ENCODE peak calls at places on chromosomes 11 and 22, in eight cellular contexts. One of them, this sample, is unnamed.

GRCh38 chr11:109432105-109432504 is 10.1 kb downstream of the C11orf87 start:
- DNase-seq in ovary: no peak
- DNase-seq in coronary artery: no peak
- DNase-seq in pancreas: no peak
- DNase-seq in IMR-90: peak; percentile 60
- DNase-seq in dorsolateral prefrontal cortex: no peak
- DNase-seq in tibial artery: no peak
- DNase-seq in AG04450: no peak
- DNase-seq in this sample: no peak

GRCh38 chr11:103297900-103298299 is 188.7 kb downstream of the DYNC2H1 start:
- DNase-seq in ovary: no peak
- DNase-seq in coronary artery: no peak
- DNase-seq in pancreas: no peak
- DNase-seq in IMR-90: no peak
- DNase-seq in dorsolateral prefrontal cortex: no peak
- DNase-seq in tibial artery: no peak
- DNase-seq in AG04450: no peak
- DNase-seq in this sample: no peak

GRCh38 chr11:86469491-86470388 is 95.1 kb downstream of the CCDC81 start:
- DNase-seq in ovary: peak; percentile 57
- DNase-seq in coronary artery: no peak
- DNase-seq in pancreas: no peak
- DNase-seq in IMR-90: no peak
- DNase-seq in dorsolateral prefrontal cortex: no peak
- DNase-seq in tibial artery: peak; percentile 59
- DNase-seq in AG04450: no peak
- DNase-seq in this sample: no peak

GRCh38 chr11:91871791-91872190 is 352.8 kb upstream of the FAT3 start:
- DNase-seq in ovary: no peak
- DNase-seq in coronary artery: no peak
- DNase-seq in pancreas: no peak
- DNase-seq in IMR-90: no peak
- DNase-seq in dorsolateral prefrontal cortex: no peak
- DNase-seq in tibial artery: no peak
- DNase-seq in AG04450: no peak
- DNase-seq in this sample: no peak

GRCh38 chr11:68014157-68014965 is 4.2 kb downstream of the ALDH3B1 start:
- DNase-seq in ovary: peak; percentile 76
- DNase-seq in coronary artery: peak; percentile 93
- DNase-seq in pancreas: peak; percentile 65
- DNase-seq in IMR-90: peak; percentile 87
- DNase-seq in dorsolateral prefrontal cortex: no peak
- DNase-seq in tibial artery: peak; percentile 67
- DNase-seq in AG04450: peak; percentile 67
- DNase-seq in this sample: no peak

GRCh38 chr11:123351375-123351774 is 78.7 kb upstream of the GRAMD1B start:
- DNase-seq in ovary: peak; percentile 45
- DNase-seq in coronary artery: no peak
- DNase-seq in pancreas: no peak
- DNase-seq in IMR-90: no peak
- DNase-seq in dorsolateral prefrontal cortex: peak; percentile 78
- DNase-seq in tibial artery: no peak
- DNase-seq in AG04450: no peak
- DNase-seq in this sample: no peak

GRCh38 chr11:103110406-103110805 is 1.2 kb downstream of the DYNC2H1 start:
- DNase-seq in ovary: no peak
- DNase-seq in coronary artery: no peak
- DNase-seq in pancreas: no peak
- DNase-seq in IMR-90: peak; percentile 56
- DNase-seq in dorsolateral prefrontal cortex: no peak
- DNase-seq in tibial artery: no peak
- DNase-seq in AG04450: no peak
- DNase-seq in this sample: no peak

GRCh38 chr11:94563176-94563847 is 3.9 kb upstream of the PIWIL4 start:
- DNase-seq in ovary: no peak
- DNase-seq in coronary artery: no peak
- DNase-seq in pancreas: no peak
- DNase-seq in IMR-90: peak; percentile 77
- DNase-seq in dorsolateral prefrontal cortex: no peak
- DNase-seq in tibial artery: no peak
- DNase-seq in AG04450: peak; percentile 18
- DNase-seq in this sample: no peak

GRCh38 chr22:48902983-48903650 is 924.6 kb downstream of the BRD1 start:
- DNase-seq in ovary: no peak
- DNase-seq in coronary artery: peak; percentile 31
- DNase-seq in pancreas: no peak
- DNase-seq in IMR-90: no peak
- DNase-seq in dorsolateral prefrontal cortex: no peak
- DNase-seq in tibial artery: no peak
- DNase-seq in AG04450: no peak
- DNase-seq in this sample: no peak

GRCh38 chr22:42347281-42347824 is 76.9 kb upstream of the TCF20 start:
- DNase-seq in ovary: no peak
- DNase-seq in coronary artery: no peak
- DNase-seq in pancreas: no peak
- DNase-seq in IMR-90: no peak
- DNase-seq in dorsolateral prefrontal cortex: no peak
- DNase-seq in tibial artery: no peak
- DNase-seq in AG04450: no peak
- DNase-seq in this sample: no peak

GRCh38 chr11:10731064-10731680 is 19.9 kb upstream of the CTR9 start:
- DNase-seq in ovary: no peak
- DNase-seq in coronary artery: no peak
- DNase-seq in pancreas: no peak
- DNase-seq in IMR-90: peak; percentile 36
- DNase-seq in dorsolateral prefrontal cortex: no peak
- DNase-seq in tibial artery: no peak
- DNase-seq in AG04450: no peak
- DNase-seq in this sample: no peak

GRCh38 chr11:363948-364761 is 5.1 kb upstream of the B4GALNT4 start:
- DNase-seq in ovary: no peak
- DNase-seq in coronary artery: no peak
- DNase-seq in pancreas: peak; percentile 77
- DNase-seq in IMR-90: no peak
- DNase-seq in dorsolateral prefrontal cortex: no peak
- DNase-seq in tibial artery: peak; percentile 7
- DNase-seq in AG04450: no peak
- DNase-seq in this sample: no peak

GRCh38 chr11:126716456-126717083 is 284.0 kb downstream of the KIRREL3 start:
- DNase-seq in ovary: no peak
- DNase-seq in coronary artery: no peak
- DNase-seq in pancreas: peak; percentile 66
- DNase-seq in IMR-90: peak; percentile 43
- DNase-seq in dorsolateral prefrontal cortex: no peak
- DNase-seq in tibial artery: no peak
- DNase-seq in AG04450: no peak
- DNase-seq in this sample: no peak

GRCh38 chr22:27100789-27101188 is 443.4 kb downstream of the MIAT start:
- DNase-seq in ovary: peak; percentile 56
- DNase-seq in coronary artery: no peak
- DNase-seq in pancreas: no peak
- DNase-seq in IMR-90: peak; percentile 45
- DNase-seq in dorsolateral prefrontal cortex: no peak
- DNase-seq in tibial artery: no peak
- DNase-seq in AG04450: no peak
- DNase-seq in this sample: no peak

GRCh38 chr11:72813740-72814138 is 472 bp upstream of the ATG16L2 start:
- DNase-seq in ovary: no peak
- DNase-seq in coronary artery: no peak
- DNase-seq in pancreas: peak; percentile 91
- DNase-seq in IMR-90: peak; percentile 66
- DNase-seq in dorsolateral prefrontal cortex: no peak
- DNase-seq in tibial artery: peak; percentile 70
- DNase-seq in AG04450: no peak
- DNase-seq in this sample: no peak

GRCh38 chr11:32448232-32448631 is 12.9 kb upstream of the WT1 start:
- DNase-seq in ovary: no peak
- DNase-seq in coronary artery: no peak
- DNase-seq in pancreas: no peak
- DNase-seq in IMR-90: no peak
- DNase-seq in dorsolateral prefrontal cortex: no peak
- DNase-seq in tibial artery: no peak
- DNase-seq in AG04450: no peak
- DNase-seq in this sample: no peak

GRCh38 chr11:57203359-57203758 is 21.6 kb downstream of the LRRC55 start:
- DNase-seq in ovary: no peak
- DNase-seq in coronary artery: no peak
- DNase-seq in pancreas: no peak
- DNase-seq in IMR-90: peak; percentile 48
- DNase-seq in dorsolateral prefrontal cortex: no peak
- DNase-seq in tibial artery: peak; percentile 51
- DNase-seq in AG04450: no peak
- DNase-seq in this sample: no peak

GRCh38 chr22:36015806-36016519 is 12.7 kb downstream of the RBFOX2 start:
- DNase-seq in ovary: no peak
- DNase-seq in coronary artery: no peak
- DNase-seq in pancreas: no peak
- DNase-seq in IMR-90: no peak
- DNase-seq in dorsolateral prefrontal cortex: no peak
- DNase-seq in tibial artery: no peak
- DNase-seq in AG04450: no peak
- DNase-seq in this sample: no peak
- H3K27ac ChIP-seq in ovary: no peak overlapping the region
- H3K27ac ChIP-seq in coronary artery: peak overlapping the region; percentile 26
- H3K27ac ChIP-seq in pancreas: peak overlapping the region; percentile 29
- H3K27ac ChIP-seq in IMR-90: no peak overlapping the region
- H3K27ac ChIP-seq in dorsolateral prefrontal cortex: no peak overlapping the region
- H3K27ac ChIP-seq in tibial artery: peak overlapping the region; percentile 36
- H3K27ac ChIP-seq in AG04450: no peak overlapping the region
- H3K27ac ChIP-seq in this sample: peak overlapping the region; percentile 11

DNA sequence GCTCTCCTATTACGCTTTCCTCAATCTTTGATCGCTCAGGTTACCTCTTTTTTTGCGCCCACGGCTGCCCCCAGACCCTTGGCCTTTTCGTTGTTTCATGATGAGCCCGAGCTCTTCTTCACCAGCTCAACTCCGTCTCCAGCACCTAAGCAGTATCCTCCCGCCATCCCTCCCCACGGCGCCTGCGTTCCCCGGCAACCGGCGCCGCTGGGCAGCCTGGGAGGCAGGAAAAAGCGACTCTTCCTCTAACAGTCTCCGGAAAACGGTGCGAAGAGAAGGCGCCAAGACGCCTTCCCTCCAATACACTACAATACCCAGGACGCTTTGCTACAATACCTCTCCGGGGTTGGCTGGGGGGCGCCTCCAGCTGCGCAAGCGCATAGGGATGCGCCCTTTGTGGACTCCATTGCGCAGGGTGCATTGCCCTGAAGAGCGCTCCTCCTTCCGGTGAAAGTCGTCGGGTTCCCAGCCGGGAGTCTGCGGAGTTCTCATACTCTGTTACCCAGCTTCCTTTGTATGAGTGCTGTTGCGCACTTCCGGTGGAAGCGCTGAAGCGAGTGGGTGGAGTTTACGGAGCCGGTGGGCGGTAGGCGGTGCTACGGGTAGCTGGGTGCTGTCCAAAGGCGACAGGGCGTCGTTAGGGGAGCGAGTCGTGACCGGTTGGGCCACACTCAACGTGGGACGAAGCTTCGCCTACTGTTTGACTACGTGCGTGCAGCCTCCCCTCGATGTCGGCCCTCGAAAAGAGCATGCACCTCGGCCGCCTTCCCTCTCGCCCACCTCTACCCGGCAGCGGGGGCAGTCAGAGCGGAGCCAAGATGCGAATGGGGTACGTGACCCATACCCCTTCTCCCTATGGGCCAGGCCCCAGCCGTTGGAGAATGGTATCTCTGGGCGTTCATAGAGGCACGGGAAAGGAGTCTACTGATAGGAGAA is at the start of the genes C2CD3 and PPME1:
- DNase-seq in ovary: peak; percentile 98
- DNase-seq in coronary artery: peak; percentile 100
- DNase-seq in pancreas: peak; percentile 93
- DNase-seq in IMR-90: peak; percentile 100
- DNase-seq in dorsolateral prefrontal cortex: peak; percentile 99
- DNase-seq in tibial artery: peak; percentile 98
- DNase-seq in AG04450: peak; percentile 99
- DNase-seq in this sample: peak; percentile 94
- TF ChIP-seq CTCF in ovary: no peak
- TF ChIP-seq CTCF in coronary artery: no peak
- TF ChIP-seq CTCF in pancreas: no peak
- TF ChIP-seq CTCF in IMR-90: peak; percentile 48
- TF ChIP-seq CTCF in dorsolateral prefrontal cortex: peak; percentile 60
- TF ChIP-seq CTCF in tibial artery: no peak
- TF ChIP-seq CTCF in AG04450: peak; percentile 47
- TF ChIP-seq CTCF in this sample: peak; percentile 22

GRCh38 chr11:4851033-4851432 is 2.0 kb upstream of the OR51S1 start:
- DNase-seq in ovary: no peak
- DNase-seq in coronary artery: no peak
- DNase-seq in pancreas: no peak
- DNase-seq in IMR-90: peak; percentile 47
- DNase-seq in dorsolateral prefrontal cortex: no peak
- DNase-seq in tibial artery: no peak
- DNase-seq in AG04450: no peak
- DNase-seq in this sample: no peak

DNA sequence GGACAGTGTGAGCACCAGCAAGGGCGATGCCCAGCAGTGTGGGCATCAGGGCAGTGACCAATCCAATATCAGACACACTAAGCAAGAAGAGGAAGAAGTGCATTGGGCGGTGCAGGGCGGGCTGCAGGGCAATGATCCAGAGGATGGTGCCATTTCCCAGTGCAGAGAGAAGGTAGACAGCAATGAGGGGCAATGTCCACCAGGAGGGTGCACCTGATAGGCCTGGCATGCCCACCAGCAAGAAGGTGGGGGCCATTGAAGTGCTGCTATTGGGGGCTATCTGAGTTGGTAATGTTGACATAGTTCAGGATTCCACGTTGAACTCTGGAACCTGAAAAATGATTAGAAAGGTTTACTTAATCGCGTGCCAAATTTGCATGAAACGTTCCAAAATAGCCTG is at the start of gene OR51S1:
- DNase-seq in ovary: no peak
- DNase-seq in coronary artery: no peak
- DNase-seq in pancreas: no peak
- DNase-seq in IMR-90: no peak
- DNase-seq in dorsolateral prefrontal cortex: no peak
- DNase-seq in tibial artery: no peak
- DNase-seq in AG04450: no peak
- DNase-seq in this sample: no peak
- H3K4me3 ChIP-seq in ovary: no peak within 1 kb of the TSS
- H3K4me3 ChIP-seq in coronary artery: no peak within 1 kb of the TSS
- H3K4me3 ChIP-seq in pancreas: no peak within 1 kb of the TSS
- H3K4me3 ChIP-seq in IMR-90: no peak within 1 kb of the TSS
- H3K4me3 ChIP-seq in dorsolateral prefrontal cortex: no peak within 1 kb of the TSS
- H3K4me3 ChIP-seq in tibial artery: no peak within 1 kb of the TSS
- H3K4me3 ChIP-seq in AG04450: no peak within 1 kb of the TSS
- H3K4me3 ChIP-seq in this sample: no peak within 1 kb of the TSS

DNA sequence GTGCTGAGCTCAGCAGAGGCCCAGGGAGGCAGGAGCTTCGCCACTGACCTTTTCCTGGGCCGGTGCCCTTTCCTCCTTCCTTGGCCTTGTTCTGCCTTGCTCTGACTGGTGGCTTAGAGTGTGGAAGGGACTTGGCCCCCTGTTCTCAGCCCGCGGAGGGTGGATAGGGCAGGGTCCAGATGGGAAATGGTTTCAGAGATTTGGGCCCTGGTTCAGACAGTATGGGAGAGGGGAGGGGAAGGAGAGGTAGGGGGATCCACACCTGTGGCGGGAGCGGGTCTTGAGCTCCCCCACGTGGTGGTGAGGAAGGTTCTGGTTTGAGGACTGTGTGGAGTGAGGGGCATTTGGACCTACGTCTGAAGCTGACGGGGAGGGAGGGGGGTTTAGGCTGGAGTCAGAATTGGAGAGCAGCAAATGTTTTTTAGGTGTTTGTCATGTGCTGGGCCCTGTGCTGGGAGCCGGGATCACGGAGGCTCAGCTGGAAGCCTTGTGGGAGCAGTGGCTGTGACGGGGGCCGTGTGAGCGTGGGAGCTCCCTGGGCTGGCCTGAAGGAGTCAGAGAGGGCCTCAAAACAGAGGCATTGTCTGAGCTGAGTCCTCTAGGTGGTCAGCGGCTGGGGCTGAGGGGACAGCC is 27.2 kb downstream of the SHANK3 start:
- DNase-seq in ovary: no peak
- DNase-seq in coronary artery: no peak
- DNase-seq in pancreas: peak; percentile 42
- DNase-seq in IMR-90: no peak
- DNase-seq in dorsolateral prefrontal cortex: peak; percentile 47
- DNase-seq in tibial artery: no peak
- DNase-seq in AG04450: no peak
- DNase-seq in this sample: no peak
- H3K27ac ChIP-seq in ovary: no peak overlapping the region
- H3K27ac ChIP-seq in coronary artery: no peak overlapping the region
- H3K27ac ChIP-seq in pancreas: no peak overlapping the region
- H3K27ac ChIP-seq in IMR-90: no peak overlapping the region
- H3K27ac ChIP-seq in dorsolateral prefrontal cortex: peak overlapping the region; percentile 63
- H3K27ac ChIP-seq in tibial artery: no peak overlapping the region
- H3K27ac ChIP-seq in AG04450: no peak overlapping the region
- H3K27ac ChIP-seq in this sample: no peak overlapping the region